ENCODE peak calls at places on chromosome 11, in five cellular contexts. F, H, G, D and A are unnamed samples.

GRCh38 chr11:59053387-59053786 is 32.7 kb upstream of the GLYATL1B start:
- DNase-seq in F (peak), H (peak), G (peak), D (peak), A (no peak)

GRCh38 chr11:123740787-123741158 is 687 bp downstream of the ZNF202 start:
- DNase-seq in F (no peak), H (no peak), G (no peak), D (no peak), A (no peak)

GRCh38 chr11:36229091-36229490 is 60.1 kb downstream of the COMMD9 start:
- DNase-seq in F (no peak), H (no peak), G (no peak), D (no peak), A (no peak)

GRCh38 chr11:110069158-110069737 is 23.9 kb upstream of the ZC3H12C start:
- DNase-seq in F (peak), H (peak), G (no peak), D (no peak), A (peak)

GRCh38 chr11:73257342-73258103 is 14.6 kb upstream of the P2RY6 start:
- DNase-seq in F (no peak), H (peak), G (no peak), D (no peak), A (no peak)

GRCh38 chr11:120068114-120068573 is 69.8 kb downstream of the TRIM29 start:
- DNase-seq in F (peak), H (no peak), G (no peak), D (no peak), A (peak)

GRCh38 chr11:132024587-132025295 is 654.3 kb downstream of the NTM start:
- DNase-seq in F (no peak), H (no peak), G (no peak), D (no peak), A (no peak)

GRCh38 chr11:68798221-68798813 is 43.4 kb downstream of the CPT1A start:
- DNase-seq in F (peak), H (no peak), G (no peak), D (no peak), A (no peak)

GRCh38 chr11:9265211-9266131 is at the start of gene DENND5A:
- DNase-seq in F (peak), H (peak), G (peak), D (peak), A (peak)

GRCh38 chr11:17498058-17498457 is 21.4 kb upstream of the ABCC8 start:
- DNase-seq in F (peak), H (no peak), G (no peak), D (no peak), A (no peak)

GRCh38 chr11:35605691-35606090 is 12.6 kb upstream of the FJX1 start:
- DNase-seq in F (no peak), H (no peak), G (peak), D (no peak), A (no peak)

GRCh38 chr11:13344818-13345217 is 67.2 kb downstream of the BMAL1 start:
- DNase-seq in F (peak), H (no peak), G (no peak), D (no peak), A (no peak)

GRCh38 chr11:115653076-115653475 is 148.9 kb upstream of the CADM1 start:
- DNase-seq in F (no peak), H (no peak), G (no peak), D (no peak), A (no peak)

GRCh38 chr11:115065314-115065713 is 387.0 kb downstream of the NXPE2 start:
- DNase-seq in F (no peak), H (no peak), G (no peak), D (no peak), A (no peak)

GRCh38 chr11:113528982-113529381 is 53.8 kb upstream of the DRD2 start:
- DNase-seq in F (no peak), H (no peak), G (no peak), D (no peak), A (peak)

GRCh38 chr11:106228996-106229395 is 151.5 kb downstream of the AASDHPPT start:
- DNase-seq in F (no peak), H (no peak), G (no peak), D (no peak), A (no peak)

GRCh38 chr11:111173221-111173620 is 72.3 kb upstream of the POU2AF2 start:
- DNase-seq in F (no peak), H (no peak), G (no peak), D (no peak), A (no peak)

GRCh38 chr11:41659990-41660389 is 200.5 kb upstream of the LRRC4C start:
- DNase-seq in F (no peak), H (no peak), G (no peak), D (no peak), A (no peak)

GRCh38 chr11:71097506-71098240 is 154.7 kb downstream of the SHANK2 start:
- DNase-seq in F (no peak), H (no peak), G (no peak), D (no peak), A (no peak)

GRCh38 chr11:728901-729491 is 18.3 kb upstream of the TALDO1 start:
- DNase-seq in F (no peak), H (no peak), G (no peak), D (no peak), A (no peak)

GRCh38 chr11:17590463-17590862 is 43.4 kb downstream of the OTOG start:
- DNase-seq in F (no peak), H (no peak), G (no peak), D (peak), A (peak)

GRCh38 chr11:35851342-35851741 is 92.5 kb upstream of the LDLRAD3 start:
- DNase-seq in F (no peak), H (no peak), G (no peak), D (no peak), A (no peak)

GRCh38 chr11:5476184-5476819 is 12.2 kb upstream of the OR52D1 start:
- DNase-seq in F (peak), H (peak), G (no peak), D (no peak), A (no peak)

GRCh38 chr11:123472236-123472935 is 42.3 kb downstream of the GRAMD1B start:
- DNase-seq in F (no peak), H (no peak), G (no peak), D (no peak), A (no peak)

GRCh38 chr11:8814209-8814922 is 96.6 kb upstream of the AKIP1 start:
- DNase-seq in F (no peak), H (no peak), G (no peak), D (no peak), A (no peak)

GRCh38 chr11:24400059-24400665 is 96.7 kb upstream of the LUZP2 start:
- DNase-seq in F (no peak), H (no peak), G (no peak), D (no peak), A (no peak)

GRCh38 chr11:12393691-12394090 is 16.3 kb downstream of the PARVA start:
- DNase-seq in F (no peak), H (no peak), G (no peak), D (no peak), A (no peak)

GRCh38 chr11:47176328-47177228 is at the start of gene ARFGAP2:
- DNase-seq in F (peak), H (peak), G (peak), D (peak), A (peak)

GRCh38 chr11:114244995-114245394 is 51.2 kb upstream of the NNMT start:
- DNase-seq in F (no peak), H (no peak), G (no peak), D (no peak), A (no peak)

GRCh38 chr11:12131943-12132789 is 21.8 kb downstream of the MICAL2 start:
- DNase-seq in F (no peak), H (no peak), G (no peak), D (no peak), A (no peak)

GRCh38 chr11:82080160-82080559 is 653.5 kb downstream of the FAM181B start:
- DNase-seq in F (no peak), H (no peak), G (no peak), D (no peak), A (no peak)

GRCh38 chr11:44349328-44349727 is 39.4 kb upstream of the ALX4 start:
- DNase-seq in F (no peak), H (no peak), G (no peak), D (no peak), A (no peak)

GRCh38 chr11:13446444-13446843 is 16.6 kb downstream of the BTBD10 start:
- DNase-seq in F (no peak), H (no peak), G (no peak), D (no peak), A (no peak)

GRCh38 chr11:27777013-27777412 is 76.8 kb upstream of the BDNF start:
- DNase-seq in F (no peak), H (no peak), G (no peak), D (no peak), A (no peak)

GRCh38 chr11:13091373-13091772 is 82.3 kb downstream of the RASSF10 start:
- DNase-seq in F (no peak), H (no peak), G (no peak), D (no peak), A (no peak)

GRCh38 chr11:115134886-115135285 is 369.3 kb downstream of the CADM1 start:
- DNase-seq in F (no peak), H (no peak), G (no peak), D (no peak), A (no peak)

GRCh38 chr11:127451852-127452251 is 451.3 kb upstream of the KIRREL3 start:
- DNase-seq in F (no peak), H (peak), G (peak), D (no peak), A (no peak)

GRCh38 chr11:28838741-28839140 is 730.6 kb downstream of the METTL15 start:
- DNase-seq in F (no peak), H (no peak), G (no peak), D (no peak), A (no peak)

DNA sequence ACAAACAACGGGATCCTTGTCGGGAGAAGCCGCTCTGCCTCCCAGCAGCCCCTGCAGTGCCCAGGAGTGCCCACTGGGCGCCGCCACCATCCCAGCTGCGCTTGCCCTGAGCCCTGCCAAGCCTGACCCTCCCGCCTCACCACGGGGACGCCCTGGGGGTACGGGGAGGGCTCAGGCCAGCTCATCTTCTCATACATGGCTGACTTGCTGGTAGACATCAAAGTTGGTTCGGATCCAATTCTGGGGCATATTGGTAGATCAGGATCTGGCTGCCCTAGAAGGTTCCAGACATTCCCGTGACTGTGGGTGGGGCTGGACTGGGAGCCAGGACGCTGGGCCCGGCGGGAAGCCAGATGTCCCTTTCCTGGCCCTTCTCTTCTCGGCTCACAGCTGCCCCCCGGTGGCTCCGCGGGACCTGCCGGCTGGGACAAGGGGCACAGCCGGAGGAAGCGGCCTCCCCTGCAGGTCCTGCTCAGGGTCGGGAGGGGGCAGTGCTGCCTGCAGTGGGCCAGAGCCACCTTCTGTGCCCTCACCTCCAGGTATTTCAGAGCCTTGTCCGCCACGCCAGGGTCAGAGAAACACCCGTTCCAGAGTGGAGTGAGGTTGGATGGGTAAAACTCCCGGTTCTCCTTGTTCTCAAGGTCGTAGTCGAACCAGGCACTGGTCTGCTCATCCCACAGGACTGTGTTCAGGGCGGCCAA is 10.6 kb upstream of the TREH start:
- DNase-seq in F (peak), H (peak), G (peak), D (peak), A (peak)
- H3K4me3 ChIP-seq in F (peak), H (peak), G (peak), D (peak), A (no peak)

GRCh38 chr11:10307022-10307410 is 2.1 kb downstream of the ADM start:
- DNase-seq in F (no peak), H (no peak), G (no peak), D (no peak), A (no peak)

GRCh38 chr11:10304495-10305261 is at the start of gene ADM:
- DNase-seq in F (peak), H (peak), G (peak), D (peak), A (peak)

GRCh38 chr11:10307411-10308207 is 2.7 kb downstream of the ADM start:
- DNase-seq in F (peak), H (peak), G (peak), D (peak), A (peak)

GRCh38 chr11:10305262-10305963 is 540 bp downstream of the ADM start:
- DNase-seq in F (peak), H (peak), G (peak), D (no peak), A (no peak)

GRCh38 chr11:10305964-10306918 is 1.4 kb downstream of the ADM start:
- DNase-seq in F (peak), H (peak), G (peak), D (no peak), A (no peak)
- TF ChIP-seq POLR2A in F (no peak), H (no peak), G (no peak), D (no peak), A (no peak)

GRCh38 chr11:63489879-63490278 is 1.1 kb downstream of the PLAAT5 start:
- DNase-seq in F (peak), H (no peak), G (no peak), D (no peak), A (no peak)
- TF ChIP-seq CTCF in F (no peak), H (no peak), G (no peak), D (no peak), A (no peak)

GRCh38 chr11:117669616-117670015 is 127.4 kb downstream of the DSCAML1 start:
- DNase-seq in F (no peak), H (no peak), G (no peak), D (no peak), A (no peak)

GRCh38 chr11:117670443-117670842 is 126.6 kb downstream of the DSCAML1 start:
- DNase-seq in F (no peak), H (no peak), G (no peak), D (no peak), A (no peak)

GRCh38 chr11:117670924-117671323 is 126.1 kb downstream of the DSCAML1 start:
- DNase-seq in F (no peak), H (no peak), G (no peak), D (no peak), A (no peak)

GRCh38 chr11:117673561-117673960 is 123.5 kb downstream of the DSCAML1 start:
- DNase-seq in F (no peak), H (no peak), G (no peak), D (no peak), A (no peak)

GRCh38 chr11:117671370-117671769 is 125.6 kb downstream of the DSCAML1 start:
- DNase-seq in F (no peak), H (no peak), G (no peak), D (no peak), A (no peak)
- H3K4me3 ChIP-seq in F (no peak), H (no peak), G (no peak), D (no peak), A (no peak)

GRCh38 chr11:96124155-96124554 is 200.2 kb upstream of the MTMR2 start:
- DNase-seq in F (peak), H (no peak), G (no peak), D (no peak), A (no peak)

GRCh38 chr11:96119211-96119610 is 195.3 kb upstream of the MTMR2 start:
- DNase-seq in F (no peak), H (no peak), G (no peak), D (no peak), A (no peak)

GRCh38 chr11:96125400-96125799 is 201.5 kb upstream of the MTMR2 start:
- DNase-seq in F (peak), H (no peak), G (no peak), D (no peak), A (no peak)

GRCh38 chr11:96123301-96123700 is 199.4 kb upstream of the MTMR2 start:
- DNase-seq in F (no peak), H (no peak), G (no peak), D (no peak), A (no peak)

DNA sequence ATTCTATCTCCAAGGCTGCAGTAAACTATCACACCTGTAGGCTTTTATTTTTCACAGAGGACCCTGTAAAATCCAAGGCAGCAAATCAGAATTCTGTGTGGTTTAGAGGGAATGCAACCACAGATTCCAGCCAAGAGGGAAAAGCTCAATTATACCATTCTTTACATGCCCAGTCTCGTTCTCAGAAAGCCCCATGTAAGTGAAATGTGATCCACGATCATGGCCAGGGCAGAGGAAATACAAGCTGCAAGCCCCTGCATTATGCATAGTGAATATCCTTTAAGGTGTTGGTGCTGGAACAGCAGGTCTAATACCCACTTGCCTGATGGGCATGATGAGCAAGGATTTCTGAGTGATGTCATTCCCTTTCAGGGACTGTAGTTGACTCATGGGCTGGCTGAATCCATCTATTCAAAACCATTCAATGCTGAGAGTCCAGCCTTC is 198.7 kb upstream of the MTMR2 start:
- DNase-seq in F (no peak), H (no peak), G (no peak), D (no peak), A (no peak)
- TF ChIP-seq POLR2A in F (no peak), H (no peak), G (no peak), D (no peak), A (no peak)

GRCh38 chr11:34565417-34566208 is 52.0 kb upstream of the ELF5 start:
- DNase-seq in F (peak), H (no peak), G (no peak), D (no peak), A (no peak)
- TF ChIP-seq CTCF in F (peak), H (no peak), G (no peak), D (no peak), A (no peak)

DNA sequence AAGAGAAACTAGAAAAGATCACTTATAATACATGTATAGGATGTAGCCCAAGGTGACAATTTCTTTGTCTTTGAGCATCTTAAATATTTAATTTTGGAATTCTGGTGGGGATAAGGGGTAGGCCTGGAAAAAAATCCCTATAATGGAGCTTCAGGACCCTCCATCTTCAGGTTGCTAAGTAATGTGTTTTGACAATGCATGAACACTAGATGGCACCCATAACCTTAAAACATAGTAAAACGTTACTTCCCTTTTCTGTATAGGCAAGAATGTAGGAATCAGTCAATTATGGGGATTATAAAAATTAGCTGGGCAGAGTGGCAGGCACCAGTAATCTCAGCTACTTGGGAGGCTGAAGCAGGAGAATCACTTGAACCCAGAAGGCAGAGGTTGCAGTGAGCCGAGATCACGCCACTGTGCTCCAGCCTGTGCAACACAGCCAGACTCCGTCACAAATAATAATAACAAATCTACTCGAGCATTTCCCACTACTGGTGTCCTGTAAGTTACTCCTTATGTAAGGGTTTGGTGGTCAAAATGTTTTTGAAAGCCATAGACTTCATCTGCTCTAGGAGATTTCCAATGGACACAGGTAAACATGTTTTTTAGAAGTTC is 541.9 kb upstream of the CCDC90B start:
- DNase-seq in F (peak), H (no peak), G (no peak), D (no peak), A (no peak)
- H3K4me3 ChIP-seq in F (no peak), H (no peak), G (no peak), D (no peak), A (no peak)

GRCh38 chr11:65131895-65132237 is 2.5 kb downstream of the SYVN1 start:
- DNase-seq in F (no peak), H (peak), G (no peak), D (no peak), A (no peak)

GRCh38 chr11:65131417-65131776 is 2.9 kb downstream of the SYVN1 start:
- DNase-seq in F (no peak), H (no peak), G (peak), D (no peak), A (no peak)

GRCh38 chr11:65132988-65133700 is 1.2 kb downstream of the SYVN1 start:
- DNase-seq in F (peak), H (peak), G (peak), D (no peak), A (no peak)

GRCh38 chr11:65133724-65134123 is 595 bp downstream of the SYVN1 start:
- DNase-seq in F (no peak), H (peak), G (peak), D (no peak), A (no peak)

GRCh38 chr11:65132238-65132987 is 1.9 kb downstream of the SYVN1 start:
- DNase-seq in F (peak), H (peak), G (peak), D (no peak), A (no peak)
- TF ChIP-seq POLR2A in F (no peak), H (no peak), G (no peak), D (no peak), A (no peak)

GRCh38 chr11:69841859-69842698 is 22.9 kb upstream of the FGF3 start:
- DNase-seq in F (peak), H (no peak), G (no peak), D (no peak), A (peak)
- TF ChIP-seq CTCF in F (peak), H (no peak), G (no peak), D (no peak), A (no peak)

DNA sequence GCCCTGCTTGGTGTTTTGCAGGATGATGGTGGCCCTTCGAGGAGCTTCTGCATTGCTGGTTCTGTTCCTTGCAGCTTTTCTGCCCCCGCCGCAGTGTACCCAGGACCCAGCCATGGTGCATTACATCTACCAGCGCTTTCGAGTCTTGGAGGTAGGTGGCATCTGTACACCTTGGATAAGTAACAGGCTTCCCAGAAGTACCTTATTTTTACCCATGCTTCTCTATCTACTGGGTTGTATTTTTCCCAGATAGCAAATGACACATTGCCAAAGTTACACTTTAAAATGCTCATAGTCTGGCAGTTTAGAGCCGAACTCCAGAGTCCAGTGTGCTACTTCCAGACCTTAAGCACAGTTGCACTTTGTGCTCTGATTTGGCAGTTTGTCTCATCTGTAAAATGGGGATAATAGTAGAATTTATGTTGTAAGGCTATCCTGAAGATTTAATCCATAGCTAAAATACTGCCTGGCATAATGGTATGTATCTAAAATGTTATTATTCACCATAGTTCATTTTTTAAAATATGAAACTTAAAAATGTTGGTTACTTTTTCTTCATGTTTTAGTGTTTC is 634 bp downstream of the OLFML1 start:
- DNase-seq in F (no peak), H (no peak), G (no peak), D (no peak), A (no peak)
- H3K4me3 ChIP-seq in F (no peak), H (peak), G (peak), D (peak), A (no peak)